ENCODE peak calls at places on chromosomes 1 and 21, in eight cellular contexts. One of them, this sample, is unnamed.

GRCh38 chr1:61426884-61427283 is 298.1 kb downstream of the TM2D1 start:
- DNase-seq in fibroblast of lung: no peak
- DNase-seq in CD4-positive, CD25-positive, alpha-beta regulatory T cell: no peak
- DNase-seq in colonic mucosa: no peak
- DNase-seq in neural progenitor cell: no peak
- DNase-seq in caudate nucleus: no peak
- DNase-seq in GM23338: no peak
- DNase-seq in heart right ventricle: no peak
- DNase-seq in this sample: no peak

GRCh38 chr1:11654571-11655262 is at the start of gene FBXO44:
- DNase-seq in CD4-positive, CD25-positive, alpha-beta regulatory T cell: peak; percentile 65
- DNase-seq in heart right ventricle: peak; percentile 34
- DNase-seq in colonic mucosa: peak; percentile 70
- DNase-seq in fibroblast of lung: no peak
- DNase-seq in GM23338: peak; percentile 91
- DNase-seq in caudate nucleus: peak; percentile 46
- DNase-seq in neural progenitor cell: peak; percentile 83
- DNase-seq in this sample: no peak

GRCh38 chr21:39088831-39089380 is 94.3 kb downstream of the PSMG1 start:
- DNase-seq in caudate nucleus: no peak
- DNase-seq in heart right ventricle: peak; percentile 47
- DNase-seq in CD4-positive, CD25-positive, alpha-beta regulatory T cell: no peak
- DNase-seq in neural progenitor cell: no peak
- DNase-seq in colonic mucosa: no peak
- DNase-seq in fibroblast of lung: peak; percentile 76
- DNase-seq in GM23338: no peak
- DNase-seq in this sample: no peak

GRCh38 chr1:93738075-93738622 is 56.5 kb upstream of the BCAR3 start:
- DNase-seq in CD4-positive, CD25-positive, alpha-beta regulatory T cell: no peak
- DNase-seq in heart right ventricle: no peak
- DNase-seq in neural progenitor cell: no peak
- DNase-seq in GM23338: no peak
- DNase-seq in fibroblast of lung: peak; percentile 64
- DNase-seq in colonic mucosa: no peak
- DNase-seq in caudate nucleus: no peak
- DNase-seq in this sample: no peak

GRCh38 chr1:224622831-224623230 is 6.7 kb downstream of the CNIH3 start:
- DNase-seq in fibroblast of lung: no peak
- DNase-seq in CD4-positive, CD25-positive, alpha-beta regulatory T cell: no peak
- DNase-seq in heart right ventricle: no peak
- DNase-seq in colonic mucosa: no peak
- DNase-seq in GM23338: no peak
- DNase-seq in neural progenitor cell: no peak
- DNase-seq in caudate nucleus: no peak
- DNase-seq in this sample: no peak

GRCh38 chr1:65317866-65318653 is 8.7 kb downstream of the DNAJC6 start:
- DNase-seq in colonic mucosa: no peak
- DNase-seq in caudate nucleus: no peak
- DNase-seq in GM23338: no peak
- DNase-seq in fibroblast of lung: no peak
- DNase-seq in heart right ventricle: no peak
- DNase-seq in neural progenitor cell: no peak
- DNase-seq in CD4-positive, CD25-positive, alpha-beta regulatory T cell: no peak
- DNase-seq in this sample: no peak

GRCh38 chr1:20351911-20352675 is 61.4 kb downstream of the VWA5B1 start:
- DNase-seq in colonic mucosa: no peak
- DNase-seq in GM23338: no peak
- DNase-seq in CD4-positive, CD25-positive, alpha-beta regulatory T cell: no peak
- DNase-seq in caudate nucleus: no peak
- DNase-seq in fibroblast of lung: no peak
- DNase-seq in neural progenitor cell: no peak
- DNase-seq in heart right ventricle: no peak
- DNase-seq in this sample: no peak

GRCh38 chr1:58746182-58746581 is 37.7 kb downstream of the JUN start:
- DNase-seq in CD4-positive, CD25-positive, alpha-beta regulatory T cell: no peak
- DNase-seq in GM23338: no peak
- DNase-seq in heart right ventricle: no peak
- DNase-seq in fibroblast of lung: no peak
- DNase-seq in neural progenitor cell: no peak
- DNase-seq in caudate nucleus: no peak
- DNase-seq in colonic mucosa: no peak
- DNase-seq in this sample: no peak

GRCh38 chr1:154741327-154741726 is 128.8 kb downstream of the KCNN3 start:
- DNase-seq in heart right ventricle: no peak
- DNase-seq in colonic mucosa: no peak
- DNase-seq in neural progenitor cell: no peak
- DNase-seq in GM23338: no peak
- DNase-seq in fibroblast of lung: no peak
- DNase-seq in CD4-positive, CD25-positive, alpha-beta regulatory T cell: no peak
- DNase-seq in caudate nucleus: no peak
- DNase-seq in this sample: no peak

GRCh38 chr1:12617901-12618660 is at the start of gene DHRS3:
- DNase-seq in caudate nucleus: peak; percentile 64
- DNase-seq in neural progenitor cell: peak; percentile 92
- DNase-seq in fibroblast of lung: peak; percentile 77
- DNase-seq in GM23338: peak; percentile 91
- DNase-seq in CD4-positive, CD25-positive, alpha-beta regulatory T cell: peak; percentile 74
- DNase-seq in colonic mucosa: peak; percentile 84
- DNase-seq in heart right ventricle: peak; percentile 80
- DNase-seq in this sample: peak; percentile 74

GRCh38 chr1:156747737-156748669 is 3.5 kb downstream of the HDGF start:
- DNase-seq in colonic mucosa: peak; percentile 27
- DNase-seq in CD4-positive, CD25-positive, alpha-beta regulatory T cell: no peak
- DNase-seq in neural progenitor cell: peak; percentile 33
- DNase-seq in caudate nucleus: no peak
- DNase-seq in GM23338: no peak
- DNase-seq in heart right ventricle: no peak
- DNase-seq in fibroblast of lung: no peak
- DNase-seq in this sample: no peak

GRCh38 chr1:221712776-221713431 is 29.0 kb downstream of the DUSP10 start:
- DNase-seq in caudate nucleus: no peak
- DNase-seq in fibroblast of lung: no peak
- DNase-seq in GM23338: no peak
- DNase-seq in CD4-positive, CD25-positive, alpha-beta regulatory T cell: peak; percentile 90
- DNase-seq in heart right ventricle: no peak
- DNase-seq in colonic mucosa: peak; percentile 44
- DNase-seq in neural progenitor cell: no peak
- DNase-seq in this sample: no peak

GRCh38 chr1:242239394-242239793 is 240.5 kb upstream of the MAP1LC3C start:
- DNase-seq in caudate nucleus: no peak
- DNase-seq in CD4-positive, CD25-positive, alpha-beta regulatory T cell: no peak
- DNase-seq in heart right ventricle: no peak
- DNase-seq in GM23338: no peak
- DNase-seq in fibroblast of lung: no peak
- DNase-seq in neural progenitor cell: no peak
- DNase-seq in colonic mucosa: no peak
- DNase-seq in this sample: no peak

GRCh38 chr1:181043025-181043880 is 9.5 kb downstream of the MR1 start:
- DNase-seq in colonic mucosa: peak; percentile 82
- DNase-seq in neural progenitor cell: no peak
- DNase-seq in caudate nucleus: no peak
- DNase-seq in CD4-positive, CD25-positive, alpha-beta regulatory T cell: no peak
- DNase-seq in GM23338: peak; percentile 32
- DNase-seq in heart right ventricle: no peak
- DNase-seq in fibroblast of lung: peak; percentile 31
- DNase-seq in this sample: no peak

GRCh38 chr1:220990417-220991337 is 111.4 kb downstream of the HLX start:
- DNase-seq in colonic mucosa: no peak
- DNase-seq in heart right ventricle: no peak
- DNase-seq in caudate nucleus: no peak
- DNase-seq in CD4-positive, CD25-positive, alpha-beta regulatory T cell: no peak
- DNase-seq in neural progenitor cell: no peak
- DNase-seq in fibroblast of lung: peak; percentile 81
- DNase-seq in GM23338: no peak
- DNase-seq in this sample: no peak

GRCh38 chr1:36150296-36151132 is 1.2 kb upstream of the TRAPPC3 start:
- DNase-seq in heart right ventricle: peak; percentile 92
- DNase-seq in colonic mucosa: peak; percentile 93
- DNase-seq in CD4-positive, CD25-positive, alpha-beta regulatory T cell: peak; percentile 49
- DNase-seq in fibroblast of lung: peak; percentile 91
- DNase-seq in caudate nucleus: peak; percentile 29
- DNase-seq in neural progenitor cell: peak; percentile 86
- DNase-seq in GM23338: peak; percentile 93
- DNase-seq in this sample: peak; percentile 59

GRCh38 chr1:83839566-83840173 is 159.3 kb downstream of the TTLL7 start:
- DNase-seq in colonic mucosa: no peak
- DNase-seq in GM23338: no peak
- DNase-seq in caudate nucleus: no peak
- DNase-seq in fibroblast of lung: peak; percentile 86
- DNase-seq in neural progenitor cell: no peak
- DNase-seq in CD4-positive, CD25-positive, alpha-beta regulatory T cell: no peak
- DNase-seq in heart right ventricle: no peak
- DNase-seq in this sample: no peak

GRCh38 chr1:18581420-18581880 is 49.2 kb upstream of the PAX7 start:
- DNase-seq in caudate nucleus: no peak
- DNase-seq in heart right ventricle: no peak
- DNase-seq in colonic mucosa: peak; percentile 35
- DNase-seq in neural progenitor cell: peak; percentile 79
- DNase-seq in CD4-positive, CD25-positive, alpha-beta regulatory T cell: no peak
- DNase-seq in fibroblast of lung: no peak
- DNase-seq in GM23338: peak; percentile 79
- DNase-seq in this sample: no peak

GRCh38 chr21:45472445-45473365 is 67.7 kb downstream of the COL18A1 start:
- DNase-seq in caudate nucleus: no peak
- DNase-seq in fibroblast of lung: no peak
- DNase-seq in heart right ventricle: no peak
- DNase-seq in CD4-positive, CD25-positive, alpha-beta regulatory T cell: no peak
- DNase-seq in GM23338: no peak
- DNase-seq in colonic mucosa: no peak
- DNase-seq in neural progenitor cell: no peak
- DNase-seq in this sample: peak; percentile 47

GRCh38 chr1:6600410-6601048 is 2.1 kb downstream of the KLHL21 start:
- DNase-seq in heart right ventricle: no peak
- DNase-seq in GM23338: no peak
- DNase-seq in neural progenitor cell: peak; percentile 66
- DNase-seq in fibroblast of lung: no peak
- DNase-seq in caudate nucleus: no peak
- DNase-seq in colonic mucosa: no peak
- DNase-seq in CD4-positive, CD25-positive, alpha-beta regulatory T cell: no peak
- DNase-seq in this sample: peak; percentile 63

GRCh38 chr1:159076753-159077656 is at the start of gene AIM2:
- DNase-seq in colonic mucosa: peak; percentile 58
- DNase-seq in fibroblast of lung: no peak
- DNase-seq in GM23338: no peak
- DNase-seq in heart right ventricle: no peak
- DNase-seq in neural progenitor cell: no peak
- DNase-seq in caudate nucleus: no peak
- DNase-seq in CD4-positive, CD25-positive, alpha-beta regulatory T cell: peak; percentile 82
- DNase-seq in this sample: no peak

GRCh38 chr1:164805399-164805798 is 246.4 kb downstream of the PBX1 start:
- DNase-seq in caudate nucleus: no peak
- DNase-seq in heart right ventricle: no peak
- DNase-seq in GM23338: no peak
- DNase-seq in fibroblast of lung: peak; percentile 68
- DNase-seq in CD4-positive, CD25-positive, alpha-beta regulatory T cell: no peak
- DNase-seq in colonic mucosa: no peak
- DNase-seq in neural progenitor cell: no peak
- DNase-seq in this sample: no peak
- H3K27ac ChIP-seq in caudate nucleus: no peak overlapping the region
- H3K27ac ChIP-seq in heart right ventricle: no peak overlapping the region
- H3K27ac ChIP-seq in GM23338: no peak overlapping the region
- H3K27ac ChIP-seq in fibroblast of lung: no peak overlapping the region
- H3K27ac ChIP-seq in CD4-positive, CD25-positive, alpha-beta regulatory T cell: no peak overlapping the region
- H3K27ac ChIP-seq in colonic mucosa: no peak overlapping the region
- H3K27ac ChIP-seq in neural progenitor cell: no peak overlapping the region
- H3K27ac ChIP-seq in this sample: no peak overlapping the region

DNA sequence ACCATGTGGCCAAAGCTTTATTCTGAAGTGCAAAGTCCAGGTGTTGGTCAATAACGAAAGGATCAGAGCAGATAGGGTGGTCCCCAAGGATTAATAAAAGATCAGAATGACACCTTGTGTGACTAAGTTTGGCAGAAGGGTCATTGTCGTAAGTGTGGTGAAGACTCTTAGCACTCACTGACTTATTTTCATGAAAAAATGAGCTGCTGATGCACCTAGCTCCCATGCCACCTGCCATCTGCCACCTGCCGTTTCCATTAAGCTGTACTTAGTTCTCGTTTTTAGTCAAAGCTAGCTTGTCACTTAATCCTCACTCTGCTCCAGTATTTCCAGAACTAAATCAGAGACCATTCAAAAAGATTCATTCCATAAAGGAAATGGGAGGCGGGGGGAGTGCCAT is 112.6 kb downstream of the SEC16B start:
- DNase-seq in fibroblast of lung: no peak
- DNase-seq in heart right ventricle: no peak
- DNase-seq in GM23338: no peak
- DNase-seq in caudate nucleus: no peak
- DNase-seq in colonic mucosa: no peak
- DNase-seq in neural progenitor cell: no peak
- DNase-seq in CD4-positive, CD25-positive, alpha-beta regulatory T cell: no peak
- DNase-seq in this sample: no peak
- H3K27ac ChIP-seq in fibroblast of lung: no peak overlapping the region
- H3K27ac ChIP-seq in heart right ventricle: no peak overlapping the region
- H3K27ac ChIP-seq in GM23338: no peak overlapping the region
- H3K27ac ChIP-seq in caudate nucleus: no peak overlapping the region
- H3K27ac ChIP-seq in colonic mucosa: no peak overlapping the region
- H3K27ac ChIP-seq in neural progenitor cell: no peak overlapping the region
- H3K27ac ChIP-seq in CD4-positive, CD25-positive, alpha-beta regulatory T cell: no peak overlapping the region
- H3K27ac ChIP-seq in this sample: no peak overlapping the region

GRCh38 chr1:9238550-9238949 is 4.0 kb downstream of the H6PD start:
- DNase-seq in neural progenitor cell: no peak
- DNase-seq in colonic mucosa: peak; percentile 35
- DNase-seq in CD4-positive, CD25-positive, alpha-beta regulatory T cell: no peak
- DNase-seq in fibroblast of lung: peak; percentile 29
- DNase-seq in GM23338: no peak
- DNase-seq in heart right ventricle: no peak
- DNase-seq in caudate nucleus: no peak
- DNase-seq in this sample: no peak

GRCh38 chr1:9239622-9240401 is 5.2 kb downstream of the H6PD start:
- DNase-seq in GM23338: no peak
- DNase-seq in fibroblast of lung: peak; percentile 60
- DNase-seq in CD4-positive, CD25-positive, alpha-beta regulatory T cell: peak; percentile 24
- DNase-seq in neural progenitor cell: peak; percentile 30
- DNase-seq in colonic mucosa: peak; percentile 53
- DNase-seq in caudate nucleus: no peak
- DNase-seq in heart right ventricle: peak; percentile 75
- DNase-seq in this sample: no peak

GRCh38 chr1:9235123-9235513 is 544 bp downstream of the H6PD start:
- DNase-seq in heart right ventricle: peak; percentile 65
- DNase-seq in colonic mucosa: peak; percentile 30
- DNase-seq in neural progenitor cell: no peak
- DNase-seq in fibroblast of lung: peak; percentile 56
- DNase-seq in CD4-positive, CD25-positive, alpha-beta regulatory T cell: no peak
- DNase-seq in caudate nucleus: no peak
- DNase-seq in GM23338: peak; percentile 71
- DNase-seq in this sample: no peak

GRCh38 chr1:9235560-9235959 is 986 bp downstream of the H6PD start:
- DNase-seq in caudate nucleus: no peak
- DNase-seq in GM23338: no peak
- DNase-seq in fibroblast of lung: no peak
- DNase-seq in neural progenitor cell: no peak
- DNase-seq in CD4-positive, CD25-positive, alpha-beta regulatory T cell: no peak
- DNase-seq in colonic mucosa: no peak
- DNase-seq in heart right ventricle: no peak
- DNase-seq in this sample: no peak

GRCh38 chr1:9238134-9238533 is 3.6 kb downstream of the H6PD start:
- DNase-seq in heart right ventricle: no peak
- DNase-seq in colonic mucosa: peak; percentile 26
- DNase-seq in neural progenitor cell: no peak
- DNase-seq in caudate nucleus: no peak
- DNase-seq in fibroblast of lung: no peak
- DNase-seq in GM23338: no peak
- DNase-seq in CD4-positive, CD25-positive, alpha-beta regulatory T cell: no peak
- DNase-seq in this sample: no peak
- H3K27ac ChIP-seq in heart right ventricle: peak overlapping the region; percentile 95
- H3K27ac ChIP-seq in colonic mucosa: peak overlapping the region; percentile 10
- H3K27ac ChIP-seq in neural progenitor cell: no peak overlapping the region
- H3K27ac ChIP-seq in caudate nucleus: peak overlapping the region; percentile 52
- H3K27ac ChIP-seq in fibroblast of lung: no peak overlapping the region
- H3K27ac ChIP-seq in GM23338: no peak overlapping the region
- H3K27ac ChIP-seq in CD4-positive, CD25-positive, alpha-beta regulatory T cell: no peak overlapping the region
- H3K27ac ChIP-seq in this sample: no peak overlapping the region

GRCh38 chr1:246000638-246001015 is 506.5 kb downstream of the SMYD3 start:
- DNase-seq in neural progenitor cell: no peak
- DNase-seq in CD4-positive, CD25-positive, alpha-beta regulatory T cell: no peak
- DNase-seq in colonic mucosa: no peak
- DNase-seq in heart right ventricle: no peak
- DNase-seq in caudate nucleus: no peak
- DNase-seq in fibroblast of lung: no peak
- DNase-seq in GM23338: no peak
- DNase-seq in this sample: no peak
- H3K27ac ChIP-seq in neural progenitor cell: no peak overlapping the region
- H3K27ac ChIP-seq in CD4-positive, CD25-positive, alpha-beta regulatory T cell: no peak overlapping the region
- H3K27ac ChIP-seq in colonic mucosa: no peak overlapping the region
- H3K27ac ChIP-seq in heart right ventricle: no peak overlapping the region
- H3K27ac ChIP-seq in caudate nucleus: no peak overlapping the region
- H3K27ac ChIP-seq in fibroblast of lung: no peak overlapping the region
- H3K27ac ChIP-seq in GM23338: no peak overlapping the region
- H3K27ac ChIP-seq in this sample: no peak overlapping the region